ENCODE peak calls at places on chromosomes 6 and 20, in six cellular contexts. O is amniotic stem cell; T is H4; J is GM23248; R is NCI-H1105; S is activated naive CD4-positive, alpha-beta T cell treated with anti-CD3 and anti-CD28 coated beads for 36 hours. A is an unnamed sample.

GRCh38 chr20:18048191-18048590 is 9.5 kb downstream of the OVOL2 start:
- DNase-seq in O (no peak), T (no peak), J (no peak), R (no peak), S (no peak), A (no peak)

GRCh38 chr6:13427838-13428527 is 59.4 kb downstream of the GFOD1 start:
- DNase-seq in O (no peak), T (no peak), J (no peak), R (no peak), S (peak), A (peak)

GRCh38 chr6:33787336-33787953 is 1.5 kb downstream of the LEMD2 start:
- DNase-seq in O (no peak), T (no peak), J (peak), R (no peak), S (no peak), A (no peak)

GRCh38 chr6:30399390-30400058 is 54.6 kb downstream of the RPP21 start:
- DNase-seq in O (no peak), T (no peak), J (peak), R (no peak), S (peak), A (peak)

GRCh38 chr6:88403486-88403885 is 237.3 kb upstream of the CNR1 start:
- DNase-seq in O (no peak), T (no peak), J (no peak), R (no peak), S (no peak), A (no peak)

GRCh38 chr20:53331151-53331973 is 262.3 kb downstream of the ZNF217 start:
- DNase-seq in O (no peak), T (peak), J (peak), R (no peak), S (no peak), A (no peak)

GRCh38 chr6:156808287-156808686 is 31.1 kb downstream of the ARID1B start:
- DNase-seq in O (no peak), T (no peak), J (peak), R (no peak), S (no peak), A (no peak)

GRCh38 chr20:63500151-63500901 is 1.4 kb upstream of the EEF1A2 start:
- DNase-seq in O (no peak), T (no peak), J (no peak), R (no peak), S (no peak), A (no peak)

GRCh38 chr6:33949877-33950831 is 146.4 kb upstream of the MLN start:
- DNase-seq in O (no peak), T (no peak), J (no peak), R (peak), S (peak), A (no peak)

GRCh38 chr6:82364087-82365010 is 732 bp downstream of the TPBG start:
- DNase-seq in O (peak), T (peak), J (peak), R (peak), S (peak), A (peak)

GRCh38 chr6:7143161-7143974 is 35.6 kb downstream of the RREB1 start:
- DNase-seq in O (no peak), T (no peak), J (peak), R (peak), S (peak), A (no peak)

GRCh38 chr6:170130201-170130621 is 160.7 kb downstream of the DLL1 start:
- DNase-seq in O (no peak), T (no peak), J (no peak), R (no peak), S (no peak), A (no peak)

GRCh38 chr20:63029358-63030121 is 22.8 kb upstream of the BHLHE23 start:
- DNase-seq in O (no peak), T (no peak), J (no peak), R (no peak), S (peak), A (peak)